ENCODE peak calls at places on chromosomes 2 and 18, in seven cellular contexts. V is heart left ventricle, Q is mammary epithelial cell, Z is upper lobe of right lung, K is uterus, N is lung, L is body of pancreas. P is an unnamed sample. For H3K4me1, the result is how much of the 10 kb centered on the place peaks cover.

GRCh38 chr18:23459530-23459921 is 6.4 kb downstream of the RIOK3 start:
- DNase-seq in V (no peak), Q (no peak), Z (no peak), K (no peak), N (no peak), L (no peak), P (no peak)

GRCh38 chr2:72031346-72032115 is 116.1 kb downstream of the CYP26B1 start:
- DNase-seq in V (no peak), Q (no peak), Z (peak), K (no peak), N (peak), L (no peak), P (no peak)

GRCh38 chr2:70089220-70089945 is 2.1 kb downstream of the PCBP1 start:
- DNase-seq in V (no peak), Q (no peak), Z (no peak), K (no peak), N (no peak), L (peak), P (no peak)

GRCh38 chr2:112317303-112318158 is 42.1 kb downstream of the ZC3H6 start:
- DNase-seq in V (no peak), Q (no peak), Z (no peak), K (no peak), N (no peak), L (no peak), P (no peak)

GRCh38 chr18:76557026-76557575 is 62.1 kb upstream of the ZNF516 start:
- DNase-seq in V (no peak), Q (no peak), Z (no peak), K (no peak), N (no peak), L (no peak), P (no peak)

GRCh38 chr18:44325903-44326650 is 354.6 kb upstream of the SETBP1 start:
- DNase-seq in V (peak), Q (peak), Z (no peak), K (peak), N (peak), L (peak), P (no peak)

GRCh38 chr18:39840406-39840805 is 2114.6 kb upstream of the PIK3C3 start:
- DNase-seq in V (no peak), Q (peak), Z (no peak), K (no peak), N (no peak), L (no peak), P (no peak)

GRCh38 chr2:27920148-27920885 is 29.8 kb downstream of the BABAM2 start:
- DNase-seq in V (peak), Q (no peak), Z (no peak), K (no peak), N (no peak), L (no peak), P (peak)

GRCh38 chr2:195411219-195411687 is 245.8 kb upstream of the SLC39A10 start:
- DNase-seq in V (no peak), Q (peak), Z (no peak), K (no peak), N (no peak), L (no peak), P (no peak)

GRCh38 chr18:22563098-22563707 is 145.5 kb upstream of the CTAGE1 start:
- DNase-seq in V (peak), Q (peak), Z (no peak), K (peak), N (no peak), L (peak), P (no peak)

GRCh38 chr18:23745366-23745765 is 56.1 kb downstream of the LAMA3 start:
- DNase-seq in V (no peak), Q (no peak), Z (no peak), K (no peak), N (no peak), L (no peak), P (no peak)

GRCh38 chr2:65390134-65390533 is 42.3 kb downstream of the SPRED2 start:
- DNase-seq in V (no peak), Q (peak), Z (no peak), K (no peak), N (no peak), L (no peak), P (no peak)

GRCh38 chr2:189486237-189486770 is 45.0 kb downstream of the WDR75 start:
- DNase-seq in V (no peak), Q (peak), Z (no peak), K (no peak), N (no peak), L (no peak), P (no peak)

GRCh38 chr2:10410716-10411437 is 37.2 kb downstream of the ODC1 start:
- DNase-seq in V (no peak), Q (no peak), Z (no peak), K (no peak), N (no peak), L (peak), P (no peak)

GRCh38 chr2:223929575-223930001 is 15.5 kb downstream of the WDFY1 start:
- DNase-seq in V (no peak), Q (no peak), Z (no peak), K (no peak), N (no peak), L (no peak), P (peak)

GRCh38 chr2:218878486-218878885 is 2.2 kb upstream of the WNT10A start:
- DNase-seq in V (no peak), Q (no peak), Z (no peak), K (no peak), N (no peak), L (no peak), P (no peak)

GRCh38 chr2:40284797-40285196 is 167.1 kb downstream of the SLC8A1 start:
- DNase-seq in V (no peak), Q (no peak), Z (no peak), K (no peak), N (no peak), L (no peak), P (no peak)

GRCh38 chr2:130844161-130844560 is 7.4 kb downstream of the ARHGEF4 start:
- DNase-seq in V (no peak), Q (no peak), Z (no peak), K (no peak), N (no peak), L (no peak), P (no peak)

GRCh38 chr2:88753833-88754584 is 62.5 kb downstream of the RPIA start:
- DNase-seq in V (no peak), Q (peak), Z (no peak), K (no peak), N (no peak), L (peak), P (peak)

GRCh38 chr2:15142069-15142689 is 419.0 kb downstream of the NBAS start:
- DNase-seq in V (no peak), Q (peak), Z (no peak), K (no peak), N (no peak), L (no peak), P (peak)

GRCh38 chr2:95025406-95026319 is at the start of gene MAL:
- DNase-seq in V (no peak), Q (peak), Z (no peak), K (no peak), N (no peak), L (no peak), P (peak)

GRCh38 chr2:179646862-179647261 is 214.6 kb downstream of the ZNF385B start:
- DNase-seq in V (no peak), Q (no peak), Z (no peak), K (no peak), N (no peak), L (no peak), P (no peak)

GRCh38 chr2:219078126-219078525 is 17.4 kb upstream of the IHH start:
- DNase-seq in V (no peak), Q (no peak), Z (no peak), K (no peak), N (no peak), L (no peak), P (no peak)

GRCh38 chr2:192060161-192060560 is 134.6 kb downstream of the TMEFF2 start:
- DNase-seq in V (no peak), Q (no peak), Z (no peak), K (no peak), N (no peak), L (no peak), P (no peak)

GRCh38 chr2:66445781-66446177 is 10.9 kb downstream of the MEIS1 start:
- DNase-seq in V (no peak), Q (no peak), Z (no peak), K (no peak), N (no peak), L (no peak), P (no peak)

GRCh38 chr2:66447676-66448075 is 12.8 kb downstream of the MEIS1 start:
- DNase-seq in V (no peak), Q (no peak), Z (no peak), K (no peak), N (no peak), L (no peak), P (no peak)

GRCh38 chr2:66446924-66447323 is 12.0 kb downstream of the MEIS1 start:
- DNase-seq in V (no peak), Q (no peak), Z (no peak), K (no peak), N (no peak), L (no peak), P (no peak)

GRCh38 chr2:66446178-66446860 is 11.4 kb downstream of the MEIS1 start:
- DNase-seq in V (peak), Q (no peak), Z (no peak), K (peak), N (no peak), L (peak), P (no peak)

DNA sequence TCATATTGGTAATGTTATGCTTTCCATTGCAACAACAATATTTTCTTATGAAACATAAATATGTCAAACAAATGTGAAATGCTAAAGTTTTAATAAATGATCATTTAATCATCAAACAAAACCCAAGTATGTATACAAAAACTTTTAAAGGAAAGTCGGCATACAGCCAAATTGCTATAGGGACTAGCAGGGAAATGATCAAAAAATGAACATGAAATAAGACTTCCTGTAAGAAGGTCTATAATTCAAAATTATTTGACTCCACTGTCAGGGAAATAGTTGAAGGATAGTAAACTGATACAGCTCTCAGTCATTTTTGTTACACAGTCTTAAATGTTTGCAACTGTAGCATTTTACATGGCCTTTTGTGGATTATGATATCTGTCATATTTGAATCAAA is 13.7 kb downstream of the MEIS1 start:
- DNase-seq in V (no peak), Q (no peak), Z (no peak), K (no peak), N (no peak), L (no peak), P (no peak)
- H3K4me3 ChIP-seq in V (no peak), Q (no peak), Z (no peak), K (no peak), N (no peak), L (no peak), P (no peak)

DNA sequence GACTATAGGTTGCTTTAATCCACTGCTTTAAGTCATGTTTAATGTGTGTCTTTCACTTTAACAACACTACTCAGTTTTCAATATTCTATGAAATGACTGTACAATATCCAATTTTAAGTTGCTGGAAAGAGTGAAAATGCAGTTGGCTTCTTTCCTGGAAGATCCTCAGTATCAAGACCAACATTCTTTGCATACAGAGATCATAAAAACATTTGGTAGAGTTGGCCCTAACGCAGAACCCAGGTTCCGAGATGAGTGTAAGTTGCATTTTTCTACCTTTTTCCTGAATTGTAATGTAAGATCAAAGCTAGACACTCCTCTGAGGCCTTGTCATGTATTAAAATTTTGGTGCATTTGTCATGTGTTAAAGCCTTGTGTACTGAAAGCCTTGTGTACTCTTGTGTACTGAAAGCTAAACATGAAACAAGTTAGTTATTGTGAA is 42.9 kb upstream of the TNFRSF11A start:
- DNase-seq in V (no peak), Q (peak), Z (no peak), K (no peak), N (no peak), L (no peak), P (no peak)
- H3K27ac ChIP-seq in V (no peak), Q (peak), Z (no peak), K (no peak), N (no peak), L (no peak), P (no peak)

GRCh38 chr2:237919593-237919992 is 47.2 kb upstream of the UBE2F start:
- DNase-seq in V (no peak), Q (no peak), Z (no peak), K (no peak), N (no peak), L (no peak), P (no peak)
- H3K4me1 ChIP-seq in V (under half), Q (under half), Z (under half), K (under half), N (under half), L (under half), P (under half)

GRCh38 chr2:20151116-20151571 is 73.8 kb downstream of the SDC1 start:
- DNase-seq in V (no peak), Q (no peak), Z (no peak), K (no peak), N (no peak), L (no peak), P (no peak)
- H3K4me3 ChIP-seq in V (no peak), Q (no peak), Z (no peak), K (no peak), N (no peak), L (no peak), P (no peak)

GRCh38 chr18:13486686-13487085 is 239.7 kb downstream of the FAM210A start:
- DNase-seq in V (no peak), Q (no peak), Z (no peak), K (no peak), N (no peak), L (no peak), P (no peak)

GRCh38 chr18:13491138-13491537 is 235.2 kb downstream of the FAM210A start:
- DNase-seq in V (no peak), Q (no peak), Z (no peak), K (no peak), N (no peak), L (no peak), P (no peak)

GRCh38 chr18:13485604-13486003 is 240.8 kb downstream of the FAM210A start:
- DNase-seq in V (no peak), Q (no peak), Z (no peak), K (no peak), N (no peak), L (no peak), P (no peak)

GRCh38 chr18:13487237-13487636 is 239.1 kb downstream of the FAM210A start:
- DNase-seq in V (no peak), Q (no peak), Z (no peak), K (no peak), N (no peak), L (no peak), P (no peak)

GRCh38 chr18:13488281-13488929 is 238.0 kb downstream of the FAM210A start:
- DNase-seq in V (no peak), Q (no peak), Z (no peak), K (no peak), N (no peak), L (no peak), P (no peak)
- H3K27ac ChIP-seq in V (no peak), Q (no peak), Z (no peak), K (no peak), N (no peak), L (no peak), P (no peak)

DNA sequence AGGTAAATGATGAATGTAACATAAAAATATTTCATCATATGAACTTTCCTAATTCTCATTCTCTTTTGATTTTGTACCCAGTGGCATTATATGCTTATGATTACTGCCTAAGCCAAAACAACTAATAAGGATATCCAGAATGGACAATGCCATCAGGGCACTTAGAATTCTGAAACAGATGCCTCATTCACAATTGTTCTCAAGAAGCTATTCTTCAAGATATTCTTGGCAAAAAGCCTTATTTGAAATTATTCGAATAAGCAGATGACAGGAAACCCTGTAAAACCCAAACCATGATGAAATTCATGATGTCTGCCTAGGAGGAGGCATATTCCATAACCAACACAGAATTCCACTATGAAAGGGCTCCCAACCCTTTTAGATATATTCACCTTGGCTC is 353.2 kb upstream of the TRIB2 start:
- DNase-seq in V (no peak), Q (peak), Z (no peak), K (no peak), N (no peak), L (no peak), P (no peak)
- H3K4me1 ChIP-seq in V (under half), Q (under half), Z (under half), K (under half), N (under half), L (under half), P (under half)

DNA sequence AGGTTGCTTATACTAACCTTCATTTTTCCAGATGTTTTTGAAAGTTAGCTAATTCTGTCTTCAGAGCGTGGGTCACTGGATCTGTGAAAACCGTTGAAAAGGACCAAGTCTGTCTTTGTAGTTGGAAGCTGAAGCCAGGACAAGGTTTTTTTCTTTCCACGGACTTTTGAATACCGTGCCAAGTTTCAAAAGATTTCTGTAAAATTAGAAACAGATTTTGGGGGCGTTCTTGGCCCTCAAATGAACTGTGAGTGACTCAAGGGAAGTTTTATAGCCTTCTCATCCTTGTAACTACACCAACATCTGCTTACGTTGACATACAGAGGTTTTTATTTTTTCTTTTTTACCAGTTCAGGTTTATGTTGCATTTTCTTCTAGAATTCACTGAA is at the start of gene FAP:
- DNase-seq in V (peak), Q (peak), Z (no peak), K (peak), N (no peak), L (no peak), P (no peak)
- H3K4me3 ChIP-seq in V (peak), Q (peak), Z (peak), K (peak), N (no peak), L (no peak), P (no peak)